ENCODE peak calls at places on chromosomes 6 and 20, in eight cellular contexts. G, D, X, C, E, U, N and S are unnamed samples.

GRCh38 chr6:89794324-89794723 is 25.3 kb downstream of the MDN1 start:
- DNase-seq in G (peak; percentile 8), D (no peak), X (no peak), C (no peak), E (no peak), U (no peak), N (no peak), S (no peak)

GRCh38 chr6:20252311-20252710 is 40.0 kb upstream of the MBOAT1 start:
- DNase-seq in G (no peak), D (no peak), X (no peak), C (no peak), E (no peak), U (no peak), N (no peak), S (no peak)

GRCh38 chr6:73491371-73491770 is 29.5 kb downstream of the EEF1A1 start:
- DNase-seq in G (no peak), D (no peak), X (no peak), C (no peak), E (no peak), U (no peak), N (no peak), S (no peak)

GRCh38 chr20:17663486-17663885 is 18.6 kb downstream of the RRBP1 start:
- DNase-seq in G (no peak), D (no peak), X (peak; percentile 68), C (no peak), E (no peak), U (no peak), N (no peak), S (no peak)

GRCh38 chr6:113493991-113494390 is 363.2 kb upstream of the MARCKS start:
- DNase-seq in G (no peak), D (no peak), X (no peak), C (no peak), E (no peak), U (no peak), N (no peak), S (no peak)

GRCh38 chr6:139323511-139324445 is 32.0 kb upstream of the TXLNB start:
- DNase-seq in G (peak; percentile 76), D (peak; percentile 79), X (peak; percentile 71), C (no peak), E (no peak), U (peak; percentile 59), N (peak; percentile 80), S (peak; percentile 73)

GRCh38 chr6:167107787-167108186 is 15.1 kb upstream of the CCR6 start:
- DNase-seq in G (no peak), D (peak; percentile 31), X (no peak), C (no peak), E (no peak), U (no peak), N (no peak), S (no peak)

GRCh38 chr6:89117285-89118108 is at the start of gene SRSF12:
- DNase-seq in G (peak; percentile 9), D (peak; percentile 57), X (no peak), C (no peak), E (peak; percentile 54), U (peak; percentile 26), N (peak; percentile 45), S (peak; percentile 82)

GRCh38 chr20:29298271-29298590 is 1959.2 kb upstream of the DEFB115 start:
- DNase-seq in G (no peak), D (no peak), X (no peak), C (no peak), E (no peak), U (no peak), N (no peak), S (no peak)

GRCh38 chr6:46605091-46605797 is 47.4 kb downstream of the CYP39A1 start:
- DNase-seq in G (no peak), D (no peak), X (no peak), C (no peak), E (no peak), U (no peak), N (no peak), S (no peak)

GRCh38 chr6:98844244-98845161 is 10.1 kb downstream of the POU3F2 start:
- DNase-seq in G (no peak), D (no peak), X (no peak), C (peak; percentile 1), E (no peak), U (no peak), N (no peak), S (no peak)

GRCh38 chr6:170165085-170165484 is 125.8 kb downstream of the DLL1 start:
- DNase-seq in G (no peak), D (no peak), X (no peak), C (no peak), E (no peak), U (no peak), N (no peak), S (peak; percentile 77)